ENCODE peak calls at places on chromosomes 2 and 18, in six cellular contexts. H is H1, E is SK-N-SH, R is HepG2, B is K562, W is GM12878. J is an unnamed sample.

GRCh38 chr2:202064206-202064880 is 8.7 kb upstream of the KIAA2012 start:
- DNase-seq in H (no peak), R (no peak), W (no peak), E (peak; percentile 27), B (no peak), J (no peak)

GRCh38 chr2:37849908-37850307 is 75.2 kb upstream of the RMDN2 start:
- DNase-seq in H (no peak), E (no peak), W (no peak), R (no peak), B (no peak), J (peak; percentile 22)

GRCh38 chr2:189096769-189097447 is 82.7 kb downstream of the COL5A2 start:
- DNase-seq in H (no peak), R (peak; percentile 47), B (no peak), E (no peak), W (no peak), J (no peak)

GRCh38 chr2:176944998-176945397 is 267.6 kb upstream of the HNRNPA3 start:
- DNase-seq in H (no peak), W (no peak), R (no peak), E (no peak), B (no peak), J (no peak)

GRCh38 chr18:58512161-58512581 is 116.7 kb downstream of the ALPK2 start:
- DNase-seq in R (no peak), B (no peak), W (no peak), E (no peak), H (peak; percentile 75), J (no peak)

GRCh38 chr2:200397785-200398184 is 91.3 kb downstream of the SPATS2L start:
- DNase-seq in W (no peak), E (no peak), H (no peak), B (no peak), R (no peak), J (no peak)

GRCh38 chr2:241007111-241007510 is 8.7 kb downstream of the SNED1 start:
- DNase-seq in B (no peak), W (no peak), R (no peak), H (no peak), E (no peak), J (no peak)

GRCh38 chr2:85162746-85163301 is 29.6 kb downstream of the TCF7L1 start:
- DNase-seq in B (no peak), W (no peak), R (no peak), H (no peak), E (no peak), J (no peak)

GRCh38 chr2:20448246-20449046 is 1.6 kb downstream of the RHOB start:
- DNase-seq in H (no peak), R (no peak), B (no peak), E (no peak), W (no peak), J (no peak)

GRCh38 chr2:231532189-231533035 is 2.2 kb upstream of the NMUR1 start:
- DNase-seq in H (no peak), E (no peak), R (no peak), W (no peak), B (no peak), J (no peak)

GRCh38 chr2:238854699-238855111 is 6.8 kb downstream of the TWIST2 start:
- DNase-seq in R (no peak), E (no peak), W (no peak), B (no peak), H (no peak), J (no peak)

DNA sequence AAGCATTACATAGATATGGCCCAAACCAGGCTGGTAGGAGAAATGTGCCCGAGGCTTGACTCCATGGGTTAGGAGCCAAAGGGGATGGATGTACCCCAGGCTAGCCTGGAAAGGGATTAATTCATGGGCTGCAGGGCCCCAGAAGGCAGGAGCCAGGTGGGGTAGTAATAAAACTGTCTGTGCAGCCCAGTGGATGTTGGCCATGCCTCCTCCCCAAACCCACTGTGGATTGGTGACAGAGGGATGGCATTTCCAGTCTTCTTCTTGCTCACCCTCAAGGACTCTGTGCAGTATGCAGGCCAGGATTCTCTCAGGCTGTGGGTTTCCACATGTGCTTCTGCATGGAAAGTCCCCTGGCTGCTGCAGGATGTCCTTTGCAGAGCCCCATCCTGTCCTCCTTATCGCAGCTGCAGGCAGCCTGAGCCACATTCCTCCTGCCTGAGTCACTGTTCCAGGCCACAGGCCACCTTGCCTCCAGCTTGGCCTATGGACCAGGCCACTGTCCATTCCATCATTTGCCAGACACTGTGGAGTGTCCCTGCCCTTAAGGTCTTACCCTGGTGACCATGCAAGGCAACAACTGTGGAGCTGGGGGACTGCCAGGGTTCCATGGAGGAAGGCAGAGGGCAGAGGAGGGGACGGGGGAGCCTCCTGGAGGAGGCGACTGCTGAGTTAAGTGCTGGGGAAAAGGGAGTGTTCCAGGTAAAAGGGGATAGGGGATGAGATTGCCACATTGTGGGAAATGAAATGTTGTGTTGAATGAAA is 38.9 kb downstream of the INO80C start:
- DNase-seq in H (peak; percentile 55), R (peak; percentile 86), B (peak; percentile 79), E (no peak), W (peak; percentile 20), J (no peak)
- TF ChIP-seq GABPA in H (no peak), R (no peak), B (no peak), E (no peak), W (no peak), J (no peak)

DNA sequence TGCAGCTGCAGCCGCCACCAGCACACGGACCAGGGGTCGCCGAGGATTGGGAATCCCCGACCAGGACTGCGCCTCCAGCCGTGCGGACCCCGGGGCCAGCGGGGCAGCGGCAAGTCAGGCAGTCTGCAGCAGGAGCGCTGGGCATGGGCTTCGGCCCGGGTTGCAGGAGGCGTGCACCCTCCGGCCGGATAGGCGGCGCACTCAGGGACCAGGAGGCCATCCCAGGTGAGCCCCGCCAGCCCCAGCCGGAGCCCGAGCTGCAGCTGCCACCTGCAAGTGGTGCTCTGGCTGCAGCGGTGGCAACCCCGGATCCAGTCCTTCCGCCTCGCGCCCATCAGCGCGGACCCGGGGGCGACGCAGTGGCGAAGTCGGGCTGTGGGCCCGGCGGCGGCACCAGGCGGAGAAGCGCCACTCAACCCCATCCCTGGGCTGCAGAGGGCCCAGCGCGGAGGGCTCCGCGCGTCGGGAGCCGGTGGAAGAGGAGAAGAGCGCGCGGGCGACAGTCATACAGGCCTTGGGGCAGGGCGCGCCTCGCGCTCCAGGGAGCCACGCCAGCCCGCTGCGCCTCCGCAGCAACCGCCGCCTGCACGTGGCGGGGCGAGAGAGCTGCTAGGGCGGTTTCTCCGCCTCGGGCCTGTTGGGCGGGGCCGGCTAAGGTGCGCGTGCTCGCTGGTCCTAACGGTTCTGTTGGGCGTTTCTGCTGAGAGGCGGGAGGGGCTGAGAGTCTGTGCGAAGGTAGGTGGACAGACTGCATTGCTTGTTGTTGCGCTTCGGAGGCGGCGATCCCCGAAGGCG is 73.9 kb downstream of the RPIA start:
- DNase-seq in B (no peak), R (no peak), W (no peak), H (peak; percentile 82), E (peak; percentile 52), J (peak; percentile 42)
- TF ChIP-seq GABPA in B (no peak), R (no peak), W (no peak), H (no peak), E (no peak), J (no peak)

GRCh38 chr18:44781890-44782289 is 101.2 kb downstream of the SETBP1 start:
- DNase-seq in B (no peak), R (no peak), W (no peak), E (no peak), H (no peak), J (no peak)
- TF ChIP-seq GABPA in B (no peak), R (no peak), W (no peak), E (no peak), H (no peak), J (no peak)

DNA sequence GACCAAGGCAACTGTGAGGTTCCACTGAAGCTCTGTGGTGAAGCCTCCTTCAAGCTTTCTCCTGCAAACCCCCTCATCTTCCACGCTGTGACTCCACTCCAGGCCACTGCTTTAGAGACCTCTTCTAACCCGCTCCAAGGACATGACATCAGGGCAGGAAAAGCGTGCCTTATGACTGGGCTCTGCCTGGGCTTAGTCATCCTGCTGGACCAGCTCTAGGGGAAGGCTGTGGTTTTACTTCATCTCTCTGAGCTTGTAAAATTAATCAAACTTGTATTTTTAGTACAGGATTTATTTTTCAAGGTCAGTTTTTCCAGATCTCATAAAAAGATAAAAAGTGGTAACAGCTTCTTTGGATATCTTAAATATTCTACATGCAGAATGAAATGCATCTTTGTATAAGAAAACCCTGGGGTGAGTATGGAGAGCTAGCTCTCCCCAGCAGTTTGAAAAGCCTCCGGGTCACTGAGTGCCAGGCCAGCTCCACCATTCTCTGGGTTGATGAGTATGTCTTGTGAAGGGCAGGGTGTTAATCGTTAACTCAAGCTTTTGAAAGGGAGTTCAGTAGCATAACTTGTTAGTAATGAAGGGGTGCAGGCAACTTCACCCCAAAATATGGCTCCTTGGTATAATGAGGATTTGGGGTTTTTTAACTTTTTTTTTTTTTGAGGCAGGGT is 33.1 kb upstream of the YPEL5 start:
- DNase-seq in E (peak; percentile 34), W (no peak), R (no peak), H (no peak), B (no peak), J (no peak)
- TF ChIP-seq GABPA in E (peak; percentile 42), W (no peak), R (no peak), H (no peak), B (no peak), J (no peak)

GRCh38 chr2:166614027-166614426 is 120.0 kb upstream of the SCN7A start:
- DNase-seq in E (no peak), W (no peak), H (no peak), B (no peak), R (no peak), J (no peak)

GRCh38 chr2:166612214-166612613 is 118.2 kb upstream of the SCN7A start:
- DNase-seq in W (no peak), R (no peak), H (no peak), B (no peak), E (no peak), J (no peak)

GRCh38 chr2:166609183-166609959 is 115.3 kb upstream of the SCN7A start:
- DNase-seq in R (peak; percentile 81), W (no peak), B (no peak), H (no peak), E (no peak), J (no peak)

GRCh38 chr2:166613226-166613625 is 119.2 kb upstream of the SCN7A start:
- DNase-seq in H (no peak), E (no peak), R (no peak), B (no peak), W (no peak), J (no peak)

DNA sequence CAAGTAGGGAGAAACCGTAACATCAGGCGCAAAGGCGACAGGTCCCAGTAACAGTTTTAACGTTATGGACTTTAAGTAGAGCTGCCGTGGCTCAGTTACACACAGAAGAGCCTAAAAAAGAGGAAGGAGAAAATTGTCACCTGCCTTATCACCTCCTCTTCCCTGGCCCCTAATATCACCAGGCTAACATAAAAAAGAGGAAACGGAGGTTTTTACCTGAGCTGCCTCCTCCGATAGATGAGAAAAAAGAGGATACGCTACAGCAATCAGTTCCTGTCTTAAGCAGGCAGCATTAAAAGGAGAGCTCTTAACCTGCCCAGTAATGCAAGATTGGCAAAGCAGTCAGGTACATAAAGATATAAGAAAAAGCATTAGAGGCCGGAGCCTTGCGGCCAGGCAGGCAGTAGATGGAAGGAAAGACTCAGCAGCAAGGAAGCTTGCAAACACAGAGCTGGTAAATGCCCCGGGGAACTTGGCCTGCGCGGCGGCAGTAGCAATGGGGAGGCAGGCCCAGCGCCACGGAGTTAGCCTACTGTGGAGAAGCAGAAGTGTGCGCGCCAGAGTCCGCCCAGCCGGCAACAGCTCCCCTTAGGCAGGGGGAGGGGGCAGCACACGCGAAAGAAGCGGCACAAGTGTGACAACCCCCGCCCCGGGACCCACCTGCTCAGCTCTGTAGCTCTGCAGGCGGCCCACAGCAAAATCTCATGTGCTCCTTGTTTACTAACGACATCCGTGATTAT is 116.3 kb upstream of the SCN7A start:
- DNase-seq in W (no peak), B (no peak), R (no peak), H (peak; percentile 65), E (no peak), J (no peak)
- TF ChIP-seq GABPA in W (no peak), B (no peak), R (no peak), H (no peak), E (no peak), J (no peak)

J was measured in HL-60.